ENCODE peak calls at places on chromosomes 16 and 17, in seven cellular contexts. D, C, U, B, W, N and L are unnamed samples.

GRCh38 chr17:40316571-40317344 is 7.8 kb downstream of the RARA start:
- DNase-seq in D (no peak), C (peak; percentile 51), U (no peak), B (no peak), W (no peak), N (peak; percentile 4), L (no peak)

GRCh38 chr16:50428116-50428515 is 59.3 kb upstream of the BRD7 start:
- DNase-seq in D (no peak), C (no peak), U (no peak), B (no peak), W (no peak), N (no peak), L (no peak)

GRCh38 chr16:85275533-85276249 is 163.4 kb upstream of the CIBAR2 start:
- DNase-seq in D (peak; percentile 63), C (peak; percentile 57), U (peak; percentile 34), B (no peak), W (peak; percentile 60), N (peak; percentile 91), L (no peak)

GRCh38 chr16:81826523-81826922 is 47.4 kb downstream of the PLCG2 start:
- DNase-seq in D (no peak), C (no peak), U (no peak), B (no peak), W (no peak), N (no peak), L (no peak)

GRCh38 chr16:57373117-57373947 is 1.0 kb downstream of the CX3CL1 start:
- DNase-seq in D (no peak), C (no peak), U (no peak), B (no peak), W (no peak), N (no peak), L (no peak)

GRCh38 chr16:2365895-2366294 is 25.4 kb upstream of the ABCA3 start:
- DNase-seq in D (no peak), C (no peak), U (no peak), B (no peak), W (no peak), N (no peak), L (no peak)

GRCh38 chr16:67865318-67865717 is 7.5 kb upstream of the EDC4 start:
- DNase-seq in D (no peak), C (no peak), U (no peak), B (no peak), W (no peak), N (no peak), L (no peak)

GRCh38 chr16:9297437-9298113 is 206.1 kb downstream of the HAPSTR1 start:
- DNase-seq in D (no peak), C (no peak), U (no peak), B (no peak), W (no peak), N (peak; percentile 10), L (no peak)

GRCh38 chr16:2700786-2701185 is 18.5 kb downstream of the KCTD5 start:
- DNase-seq in D (no peak), C (no peak), U (no peak), B (no peak), W (no peak), N (no peak), L (no peak)

GRCh38 chr17:30309591-30309990 is 17.8 kb upstream of the BLMH start:
- DNase-seq in D (no peak), C (no peak), U (no peak), B (no peak), W (no peak), N (no peak), L (no peak)

GRCh38 chr16:19844945-19845641 is 39.6 kb downstream of the GPRC5B start:
- DNase-seq in D (no peak), C (no peak), U (no peak), B (no peak), W (no peak), N (no peak), L (no peak)

GRCh38 chr17:13931111-13931526 is 138.2 kb upstream of the COX10 start:
- DNase-seq in D (no peak), C (no peak), U (no peak), B (no peak), W (peak; percentile 55), N (no peak), L (no peak)

GRCh38 chr17:73090396-73091202 is 1.9 kb downstream of the SLC39A11 start:
- DNase-seq in D (no peak), C (no peak), U (no peak), B (no peak), W (no peak), N (no peak), L (no peak)

GRCh38 chr16:88423448-88423850 is 29.6 kb upstream of the ZFPM1 start:
- DNase-seq in D (no peak), C (no peak), U (no peak), B (no peak), W (no peak), N (no peak), L (no peak)

GRCh38 chr17:69540356-69540755 is 125.9 kb downstream of the MAP2K6 start:
- DNase-seq in D (no peak), C (no peak), U (no peak), B (no peak), W (no peak), N (no peak), L (no peak)

GRCh38 chr16:8481810-8482209 is 108.5 kb downstream of the TMEM114 start:
- DNase-seq in D (no peak), C (no peak), U (no peak), B (no peak), W (no peak), N (no peak), L (no peak)

GRCh38 chr16:55735120-55735781 is 79.5 kb downstream of the SLC6A2 start:
- DNase-seq in D (no peak), C (no peak), U (no peak), B (no peak), W (no peak), N (no peak), L (no peak)

GRCh38 chr16:50281391-50282009 is 15.1 kb downstream of the ADCY7 start:
- DNase-seq in D (no peak), C (peak; percentile 95), U (no peak), B (no peak), W (no peak), N (no peak), L (no peak)

GRCh38 chr17:56292628-56293027 is 139.4 kb downstream of the ANKFN1 start:
- DNase-seq in D (no peak), C (no peak), U (no peak), B (no peak), W (no peak), N (no peak), L (no peak)

GRCh38 chr16:2278272-2278608 is 10.3 kb upstream of the RNPS1 start:
- DNase-seq in D (no peak), C (no peak), U (no peak), B (no peak), W (no peak), N (no peak), L (no peak)

GRCh38 chr16:22008215-22009142 is 568 bp downstream of the MOSMO start:
- DNase-seq in D (no peak), C (no peak), U (peak; percentile 19), B (no peak), W (no peak), N (peak; percentile 57), L (no peak)

GRCh38 chr16:60346256-60346655 is 1612.1 kb upstream of the GOT2 start:
- DNase-seq in D (no peak), C (no peak), U (no peak), B (no peak), W (no peak), N (no peak), L (no peak)

GRCh38 chr17:50093807-50094206 is 1.3 kb upstream of the PDK2 start:
- DNase-seq in D (no peak), C (no peak), U (no peak), B (no peak), W (no peak), N (no peak), L (no peak)

GRCh38 chr17:28738680-28739384 is 5.0 kb upstream of the TRAF4 start:
- DNase-seq in D (no peak), C (no peak), U (peak; percentile 67), B (no peak), W (no peak), N (peak; percentile 62), L (no peak)

GRCh38 chr16:1779234-1779701 is 3.1 kb downstream of the SPSB3 start:
- DNase-seq in D (no peak), C (no peak), U (no peak), B (no peak), W (no peak), N (no peak), L (no peak)

GRCh38 chr17:17445925-17446665 is 30.7 kb upstream of the MED9 start:
- DNase-seq in D (no peak), C (peak; percentile 58), U (no peak), B (peak; percentile 52), W (no peak), N (no peak), L (peak; percentile 70)

GRCh38 chr16:81401035-81401950 is 43.3 kb upstream of the CMIP start:
- DNase-seq in D (no peak), C (no peak), U (no peak), B (no peak), W (no peak), N (no peak), L (peak; percentile 85)

GRCh38 chr16:56681939-56682702 is at the start of gene MT1X:
- DNase-seq in D (peak; percentile 89), C (peak; percentile 83), U (peak; percentile 83), B (peak; percentile 55), W (peak; percentile 88), N (peak; percentile 88), L (peak; percentile 79)

GRCh38 chr17:57011482-57012015 is 33.6 kb downstream of the SCPEP1 start:
- DNase-seq in D (no peak), C (no peak), U (no peak), B (no peak), W (no peak), N (no peak), L (no peak)

GRCh38 chr17:51857052-51857593 is 301.4 kb downstream of the CA10 start:
- DNase-seq in D (no peak), C (peak; percentile 79), U (no peak), B (peak; percentile 23), W (no peak), N (no peak), L (no peak)

GRCh38 chr17:66789093-66789492 is 45.8 kb upstream of the CACNG5 start:
- DNase-seq in D (no peak), C (no peak), U (no peak), B (no peak), W (no peak), N (no peak), L (no peak)